ENCODE peak calls at places on chromosomes 12 and 14, in ten cellular contexts. P, J, Z, O, C, Q, W, X, L and N are unnamed samples.
A peak's percentile ranks its signal among the peaks of the same experiment; 100 is the strongest.

GRCh38 chr12:64452559-64453329 is 824 bp downstream of the TBK1 start:
- DNase-seq in J (peak; percentile 73), O (no peak), L (peak; percentile 83), P (no peak), C (peak; percentile 59), W (peak; percentile 94), Q (peak; percentile 53), X (no peak), Z (no peak), N (no peak)

GRCh38 chr12:132638541-132639408 is 20.2 kb downstream of the P2RX2 start:
- DNase-seq in L (peak; percentile 53), W (peak; percentile 93), C (no peak), J (peak; percentile 53), O (no peak), Q (no peak), P (no peak), X (peak; percentile 60), Z (no peak), N (no peak)

GRCh38 chr12:49345048-49345839 is 1.4 kb upstream of the DNAJC22 start:
- DNase-seq in W (no peak), X (peak; percentile 67), Z (no peak), L (no peak), J (no peak), O (peak; percentile 87), P (peak; percentile 27), C (no peak), Q (no peak), N (no peak)

GRCh38 chr12:124613151-124613585 is 45.8 kb upstream of the NCOR2 start:
- DNase-seq in L (peak; percentile 16), C (peak; percentile 82), X (no peak), Z (no peak), P (no peak), J (peak; percentile 50), Q (no peak), O (no peak), W (peak; percentile 81), N (no peak)

GRCh38 chr12:125191361-125192087 is 126.3 kb downstream of the AACS start:
- DNase-seq in P (no peak), L (no peak), C (no peak), X (no peak), W (no peak), J (no peak), Q (no peak), O (no peak), Z (no peak), N (no peak)

GRCh38 chr14:90760591-90761316 is 55.5 kb downstream of the TTC7B start:
- DNase-seq in W (peak; percentile 32), Z (no peak), X (peak; percentile 51), J (peak; percentile 12), L (peak; percentile 28), O (no peak), Q (no peak), C (peak; percentile 4), P (no peak), N (peak; percentile 74)

GRCh38 chr12:48814313-48815280 is 3.7 kb upstream of the CACNB3 start:
- DNase-seq in W (peak; percentile 84), X (peak; percentile 94), O (peak; percentile 97), C (no peak), L (peak; percentile 69), Q (peak; percentile 69), Z (peak; percentile 70), J (peak; percentile 64), P (peak; percentile 82), N (peak; percentile 95)

GRCh38 chr14:54003064-54003463 is 46.4 kb upstream of the BMP4 start:
- DNase-seq in P (no peak), O (no peak), Z (no peak), J (no peak), C (no peak), Q (no peak), W (no peak), X (no peak), L (no peak), N (no peak)

GRCh38 chr14:99688210-99688581 is 4.1 kb downstream of the CYP46A1 start:
- DNase-seq in P (no peak), L (no peak), J (no peak), X (no peak), W (no peak), O (no peak), Z (peak; percentile 7), Q (no peak), C (no peak), N (peak; percentile 57)

GRCh38 chr12:110563702-110564470 is 19.2 kb downstream of the PPTC7 start:
- DNase-seq in Z (no peak), O (no peak), J (no peak), X (no peak), W (peak; percentile 81), C (no peak), P (no peak), Q (no peak), L (peak; percentile 11), N (no peak)

GRCh38 chr12:107522692-107523477 is 162.7 kb upstream of the PWP1 start:
- DNase-seq in C (no peak), O (peak; percentile 60), L (no peak), X (peak; percentile 68), J (no peak), P (no peak), W (no peak), Z (no peak), Q (no peak), N (no peak)

GRCh38 chr14:54782803-54783659 is 119.6 kb downstream of the GCH1 start:
- DNase-seq in J (no peak), Z (no peak), L (no peak), O (peak; percentile 82), Q (no peak), C (no peak), W (peak; percentile 14), X (no peak), P (no peak), N (no peak)

GRCh38 chr14:59570122-59570521 is 6.5 kb downstream of the CCDC175 start:
- DNase-seq in C (no peak), J (no peak), L (no peak), Q (no peak), X (no peak), O (no peak), W (peak; percentile 10), Z (no peak), P (no peak), N (no peak)
- TF ChIP-seq CTCF in C (peak; percentile 20), J (peak; percentile 29), L (no peak), Q (no peak), X (no peak), O (no peak), W (peak; percentile 27), Z (no peak), P (no peak), N (no peak)

DNA sequence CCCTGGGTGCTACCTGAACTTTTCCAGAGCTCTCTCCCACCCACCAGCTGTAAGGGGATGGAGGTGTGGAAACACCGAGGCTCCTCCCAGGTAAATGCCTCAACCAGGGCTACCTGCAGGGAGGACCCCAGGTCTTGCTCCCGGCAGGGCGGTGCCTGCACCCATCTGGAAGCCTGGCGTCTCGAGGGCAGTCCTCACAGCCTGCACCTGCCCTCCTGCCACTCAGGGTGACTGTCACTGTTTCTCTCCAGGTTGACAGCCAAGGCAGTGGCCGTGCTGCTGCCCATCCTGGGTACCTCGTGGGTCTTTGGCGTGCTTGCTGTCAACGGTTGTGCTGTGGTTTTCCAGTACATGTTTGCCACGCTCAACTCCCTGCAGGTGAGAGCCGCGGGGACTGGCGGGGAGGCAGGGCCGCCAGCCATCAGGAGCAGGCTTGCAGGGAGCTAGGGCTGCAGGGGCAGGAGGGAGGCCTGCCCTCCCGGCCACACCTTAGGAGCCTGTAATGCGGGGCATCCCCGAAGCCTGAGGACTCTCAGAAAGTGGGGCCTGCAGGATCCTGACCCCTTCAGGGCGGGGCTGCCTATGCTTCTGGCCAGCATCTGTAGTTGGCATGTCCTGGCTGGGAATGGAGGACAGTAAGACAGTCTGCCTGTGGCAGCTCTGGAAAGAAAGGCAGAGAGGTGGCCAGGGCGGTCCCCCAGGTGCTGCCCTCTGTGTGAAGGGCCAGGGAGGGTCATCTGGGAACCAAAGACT is 182.3 kb downstream of the ADGRD1 start:
- DNase-seq in Q (no peak), P (peak; percentile 12), O (peak; percentile 84), X (no peak), J (no peak), L (no peak), C (no peak), W (no peak), Z (no peak), N (peak; percentile 84)
- TF ChIP-seq CTCF in Q (no peak), P (no peak), O (no peak), X (no peak), J (no peak), L (no peak), C (no peak), W (no peak), Z (no peak), N (no peak)

GRCh38 chr12:2008677-2009076 is 4.4 kb upstream of the DCP1B start:
- DNase-seq in O (no peak), P (no peak), X (no peak), W (no peak), C (no peak), Z (no peak), J (no peak), L (no peak), Q (no peak), N (no peak)

GRCh38 chr12:2013527-2014223 is 9.4 kb upstream of the DCP1B start:
- DNase-seq in Z (no peak), W (peak; percentile 90), O (no peak), J (no peak), Q (no peak), C (no peak), L (no peak), X (no peak), P (peak; percentile 56), N (no peak)

GRCh38 chr12:2009623-2010022 is 5.4 kb upstream of the DCP1B start:
- DNase-seq in O (no peak), Q (no peak), J (no peak), W (no peak), P (no peak), X (no peak), L (no peak), Z (no peak), C (no peak), N (no peak)

GRCh38 chr12:2013111-2013510 is 8.9 kb upstream of the DCP1B start:
- DNase-seq in P (no peak), L (no peak), Z (no peak), W (no peak), J (no peak), O (no peak), C (no peak), X (no peak), Q (no peak), N (no peak)

GRCh38 chr12:2011641-2012607 is 7.7 kb upstream of the DCP1B start:
- DNase-seq in Z (no peak), X (no peak), L (no peak), C (no peak), Q (no peak), W (peak; percentile 43), J (no peak), P (no peak), O (no peak), N (no peak)
- TF ChIP-seq CTCF in Z (no peak), X (peak; percentile 40), L (no peak), C (no peak), Q (no peak), W (no peak), J (no peak), P (no peak), O (no peak), N (no peak)

DNA sequence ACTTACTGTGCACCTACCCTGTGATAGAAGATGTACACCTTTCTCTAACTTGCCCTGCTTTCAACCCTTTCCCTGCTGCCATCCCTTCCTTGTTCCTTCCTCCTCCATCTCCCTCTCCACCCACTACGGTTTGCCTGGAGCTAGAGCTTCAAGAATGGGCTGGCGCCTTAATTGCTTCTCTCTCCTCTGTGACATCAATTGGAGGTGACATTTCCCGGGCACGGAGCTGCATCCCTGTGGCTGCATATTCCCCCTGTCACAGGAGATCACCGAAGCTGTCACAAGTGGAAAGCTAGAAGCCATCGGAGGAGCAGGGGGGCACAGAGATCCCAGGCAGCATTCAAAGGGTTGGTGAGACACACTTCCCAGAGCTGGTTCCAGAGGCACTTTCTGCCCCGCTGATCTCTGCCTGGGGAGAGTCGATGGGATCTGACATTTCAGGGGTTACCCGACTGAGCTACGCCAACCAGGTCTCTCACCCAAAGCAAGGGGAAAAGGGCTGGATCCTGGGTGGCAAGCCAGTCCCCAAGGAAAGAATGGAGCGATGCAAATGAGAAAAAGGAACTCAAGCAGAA is 604.9 kb downstream of the MED13L start:
- DNase-seq in O (no peak), Z (no peak), W (no peak), C (no peak), J (no peak), Q (no peak), X (no peak), L (no peak), P (no peak), N (no peak)
- TF ChIP-seq CTCF in O (no peak), Z (no peak), W (no peak), C (no peak), J (no peak), Q (no peak), X (no peak), L (no peak), P (no peak), N (no peak)